ENCODE peak calls at places on chromosomes 1 and 21, in ten cellular contexts. R is GM06990; X is EL; Z is stimulated activated effector memory CD8-positive, alpha-beta T cell treated with anti-CD3 and anti-CD28 coated beads, Interleukin-12 subunit alpha, Interleukin-12 subunit beta, amount 100 ng/mL, for 72 hours; N is fibroblast of villous mesenchyme; W is T follicular helper cell; H is GM23338; I is WTC11; P is stimulated activated CD4-positive, alpha-beta T cell treated with anti-CD3 and anti-CD28 coated beads, Interleukin-4, amount 100 ng/mL, for 48 hours; Q is pons. K is an unnamed sample.

GRCh38 chr1:207868252-207868768 is 42.6 kb downstream of the CD34 start:
- DNase-seq in R (peak), W (no peak), H (peak), I (peak), N (peak), X (peak), Z (no peak), P (no peak), Q (peak), K (peak)

GRCh38 chr1:10339815-10340214 is 59.0 kb upstream of the PGD start:
- DNase-seq in W (no peak), Q (peak), R (no peak), P (no peak), Z (no peak), N (peak), I (peak), H (peak), X (peak), K (no peak)

GRCh38 chr1:971751-972506 is 5.6 kb downstream of the PLEKHN1 start:
- DNase-seq in R (no peak), H (no peak), X (no peak), N (no peak), I (no peak), P (no peak), Z (no peak), Q (no peak), W (no peak), K (no peak)

GRCh38 chr1:45443580-45444446 is 47.1 kb downstream of the TESK2 start:
- DNase-seq in X (no peak), Q (no peak), H (no peak), I (no peak), Z (no peak), W (no peak), R (no peak), N (no peak), P (no peak), K (no peak)

GRCh38 chr1:47436979-47437517 is 796 bp upstream of the FOXD2 start:
- DNase-seq in Z (peak), H (peak), I (no peak), P (no peak), R (no peak), N (peak), Q (no peak), X (peak), W (no peak), K (no peak)

GRCh38 chr1:33080885-33081553 is at the start of gene AZIN2:
- DNase-seq in Q (peak), P (peak), W (peak), X (peak), H (peak), Z (peak), R (peak), N (peak), I (peak), K (peak)

GRCh38 chr1:56399326-56400292 is 179.8 kb downstream of the PLPP3 start:
- DNase-seq in Z (no peak), H (no peak), W (no peak), R (no peak), Q (no peak), I (no peak), P (no peak), N (no peak), X (no peak), K (no peak)

GRCh38 chr1:114718661-114719423 is 2.3 kb upstream of the NRAS start:
- DNase-seq in I (no peak), H (no peak), X (peak), Z (no peak), R (no peak), P (no peak), N (no peak), W (no peak), Q (no peak), K (no peak)

GRCh38 chr1:92482665-92483441 is 3.9 kb downstream of the GFI1 start:
- DNase-seq in Q (no peak), W (peak), N (no peak), X (peak), R (peak), P (no peak), Z (no peak), I (peak), H (peak), K (peak)

GRCh38 chr1:79711001-79711431 is 704.5 kb upstream of the ADGRL4 start:
- DNase-seq in I (no peak), W (no peak), P (no peak), R (peak), Z (no peak), Q (no peak), H (no peak), N (no peak), X (peak), K (peak)

GRCh38 chr1:164728719-164729118 is 169.7 kb downstream of the PBX1 start:
- DNase-seq in X (no peak), I (no peak), P (no peak), R (no peak), N (peak), W (no peak), Z (no peak), Q (no peak), H (no peak), K (no peak)

GRCh38 chr1:223832637-223832943 is 13.2 kb downstream of the TP53BP2 start:
- DNase-seq in P (no peak), X (no peak), N (no peak), I (no peak), Q (no peak), Z (no peak), H (no peak), R (no peak), W (no peak), K (no peak)

GRCh38 chr21:28617300-28617699 is 375.4 kb downstream of the LTN1 start:
- DNase-seq in Z (no peak), P (no peak), H (no peak), W (no peak), X (no peak), N (no peak), R (no peak), I (no peak), Q (no peak), K (no peak)

GRCh38 chr1:200342511-200343400 is 67.1 kb downstream of the ZNF281 start:
- DNase-seq in X (peak), Z (no peak), Q (no peak), N (peak), I (no peak), H (no peak), R (no peak), W (no peak), P (no peak), K (no peak)

GRCh38 chr1:52668711-52669110 is 29.4 kb downstream of the COA7 start:
- DNase-seq in R (no peak), I (no peak), Q (no peak), N (no peak), W (no peak), X (peak), P (no peak), Z (no peak), H (no peak), K (no peak)

GRCh38 chr1:244731651-244732050 is 78.7 kb downstream of the DESI2 start:
- DNase-seq in P (no peak), H (no peak), W (no peak), R (no peak), X (no peak), I (no peak), Z (no peak), Q (no peak), N (no peak), K (no peak)

GRCh38 chr1:228807904-228808487 is 72.7 kb downstream of the RHOU start:
- DNase-seq in N (no peak), Z (no peak), Q (no peak), H (no peak), W (no peak), I (no peak), X (no peak), R (no peak), P (no peak), K (no peak)

GRCh38 chr1:1672181-1672965 is 13.6 kb upstream of the CDK11B start:
- DNase-seq in P (no peak), Q (no peak), N (no peak), H (no peak), I (no peak), X (no peak), Z (no peak), R (no peak), W (no peak), K (no peak)

GRCh38 chr1:94014635-94015488 is 105.6 kb upstream of the GCLM start:
- DNase-seq in R (no peak), Z (no peak), Q (no peak), I (no peak), N (no peak), H (no peak), X (peak), W (no peak), P (no peak), K (no peak)

GRCh38 chr1:29330089-29330488 is 93.8 kb downstream of the PTPRU start:
- DNase-seq in Z (no peak), H (no peak), I (no peak), Q (no peak), P (no peak), W (no peak), N (no peak), X (no peak), R (no peak), K (no peak)

GRCh38 chr1:248810727-248811513 is 14.8 kb downstream of the SH3BP5L start:
- DNase-seq in X (peak), R (no peak), Q (no peak), Z (no peak), W (no peak), H (no peak), N (no peak), P (no peak), I (no peak), K (no peak)

GRCh38 chr1:61241864-61242472 is 159.6 kb downstream of the NFIA start:
- DNase-seq in P (no peak), H (no peak), N (no peak), I (no peak), W (no peak), Z (no peak), R (no peak), X (no peak), Q (no peak), K (no peak)

GRCh38 chr21:41894922-41895557 is 15.9 kb upstream of the PRDM15 start:
- DNase-seq in X (peak), P (no peak), N (peak), H (no peak), R (no peak), W (no peak), Z (no peak), I (no peak), Q (no peak), K (no peak)

GRCh38 chr21:45788635-45789506 is 145.3 kb downstream of the PCBP3 start:
- DNase-seq in H (no peak), R (no peak), P (no peak), W (no peak), X (no peak), I (no peak), N (peak), Q (no peak), Z (no peak), K (no peak)

GRCh38 chr21:46127239-46128105 is 27.9 kb downstream of the FTCD start:
- DNase-seq in R (no peak), X (no peak), N (no peak), Z (no peak), P (no peak), W (no peak), Q (no peak), I (peak), H (no peak), K (no peak)

GRCh38 chr1:119321661-119322419 is 46.7 kb upstream of the HAO2 start:
- DNase-seq in P (no peak), N (no peak), R (no peak), Q (no peak), Z (no peak), X (no peak), I (no peak), H (no peak), W (no peak), K (no peak)

GRCh38 chr1:164577291-164577690 is 18.3 kb downstream of the PBX1 start:
- DNase-seq in X (no peak), W (no peak), R (no peak), H (peak), Z (no peak), Q (no peak), P (no peak), N (no peak), I (no peak), K (no peak)

GRCh38 chr1:111570781-111571181 is 48.8 kb upstream of the RAP1A start:
- DNase-seq in Z (peak), R (no peak), X (peak), W (peak), H (peak), N (no peak), I (peak), P (peak), Q (no peak), K (peak)

GRCh38 chr1:218537131-218537904 is 192.2 kb downstream of the TGFB2 start:
- DNase-seq in W (no peak), H (no peak), P (no peak), I (no peak), X (peak), N (peak), Z (no peak), Q (no peak), R (no peak), K (no peak)

GRCh38 chr1:15720861-15721260 is 15.2 kb upstream of the SLC25A34 start:
- DNase-seq in H (no peak), W (no peak), Q (no peak), X (no peak), P (no peak), I (no peak), N (no peak), R (no peak), Z (no peak), K (no peak)

GRCh38 chr1:232416026-232416568 is 213.8 kb downstream of the SIPA1L2 start:
- DNase-seq in I (no peak), W (no peak), H (no peak), N (no peak), Q (no peak), X (no peak), Z (no peak), P (no peak), R (no peak), K (no peak)

GRCh38 chr1:39076127-39076798 is 50.1 kb downstream of the NDUFS5 start:
- DNase-seq in R (no peak), Q (peak), X (peak), N (peak), I (no peak), P (no peak), H (no peak), Z (no peak), W (no peak), K (no peak)

GRCh38 chr1:222167896-222168295 is 380.0 kb downstream of the HHIPL2 start:
- DNase-seq in P (no peak), H (no peak), X (peak), R (no peak), W (no peak), N (no peak), Z (no peak), I (no peak), Q (no peak), K (no peak)

GRCh38 chr1:211183924-211184323 is 50.0 kb upstream of the KCNH1 start:
- DNase-seq in P (no peak), N (peak), W (no peak), R (no peak), H (no peak), X (no peak), Z (no peak), I (no peak), Q (no peak), K (no peak)

GRCh38 chr1:208595745-208596144 is 351.6 kb upstream of the PLXNA2 start:
- DNase-seq in W (no peak), I (no peak), P (no peak), H (no peak), Q (no peak), R (no peak), X (peak), Z (no peak), N (peak), K (no peak)

GRCh38 chr21:17491716-17492414 is 21.0 kb upstream of the CXADR start:
- DNase-seq in Z (no peak), P (no peak), R (no peak), H (no peak), I (no peak), W (no peak), Q (peak), X (peak), N (peak), K (peak)

GRCh38 chr1:88892146-88892877 is 945 bp upstream of the GTF2B start:
- DNase-seq in P (no peak), W (no peak), Q (peak), I (no peak), H (peak), N (peak), X (peak), R (no peak), Z (no peak), K (peak)

GRCh38 chr1:91693542-91693941 is 192.4 kb downstream of the TGFBR3 start:
- DNase-seq in Z (no peak), W (no peak), Q (peak), I (no peak), N (no peak), P (no peak), H (no peak), X (peak), R (no peak), K (no peak)